ENCODE peak calls at places on chromosome 17, in four cellular contexts. Q is WTC11, F is K562, T is HepG2. W is an unnamed sample.

GRCh38 chr17:49223517-49224197 is 6.9 kb downstream of the PHOSPHO1 start:
- DNase-seq in T (no peak), Q (peak), F (peak), W (no peak)

GRCh38 chr17:64707077-64707591 is 45.0 kb upstream of the SMURF2 start:
- DNase-seq in T (peak), Q (peak), F (no peak), W (no peak)

GRCh38 chr17:43319293-43320124 is 79.3 kb upstream of the ARL4D start:
- DNase-seq in T (no peak), Q (no peak), F (no peak), W (no peak)

GRCh38 chr17:50545306-50545705 is 1.7 kb upstream of the SPATA20 start:
- DNase-seq in T (no peak), F (no peak), Q (no peak), W (no peak)

GRCh38 chr17:410674-411401 is 58.2 kb upstream of the RPH3AL start:
- DNase-seq in F (peak), T (no peak), Q (no peak), W (no peak)

GRCh38 chr17:29073520-29073919 is 30.6 kb downstream of the PIPOX start:
- DNase-seq in T (no peak), Q (no peak), F (no peak), W (no peak)

GRCh38 chr17:14214271-14214670 is 22.4 kb downstream of the CDRT15 start:
- DNase-seq in F (no peak), Q (no peak), T (no peak), W (no peak)

GRCh38 chr17:72397687-72398086 is 276.9 kb downstream of the SOX9 start:
- DNase-seq in T (no peak), F (no peak), Q (no peak), W (no peak)

GRCh38 chr17:279776-280175 is 72.8 kb downstream of the RPH3AL start:
- DNase-seq in T (no peak), F (no peak), Q (no peak), W (no peak)

GRCh38 chr17:77449908-77450741 is 309.4 kb downstream of the SEC14L1 start:
- DNase-seq in Q (peak), T (peak), F (peak), W (no peak)

GRCh38 chr17:17059301-17059890 is 17.1 kb downstream of the MPRIP start:
- DNase-seq in F (no peak), Q (peak), T (no peak), W (no peak)

GRCh38 chr17:6648181-6648580 is 3.2 kb downstream of the MED31 start:
- DNase-seq in Q (no peak), T (peak), F (no peak), W (no peak)

GRCh38 chr17:38852771-38853291 is 690 bp downstream of the RPL23 start:
- DNase-seq in Q (no peak), F (peak), T (no peak), W (no peak)

GRCh38 chr17:26731005-26731921 is 562.7 kb upstream of the WSB1 start:
- DNase-seq in T (no peak), Q (no peak), F (no peak), W (no peak)

GRCh38 chr17:62188713-62189112 is 123.6 kb upstream of the MED13 start:
- DNase-seq in Q (no peak), F (no peak), T (peak), W (no peak)

GRCh38 chr17:80063815-80064585 is 27.6 kb downstream of the CCDC40 start:
- DNase-seq in F (peak), T (peak), Q (no peak), W (no peak)

GRCh38 chr17:8057691-8058114 is 18.8 kb downstream of the ALOX15B start:
- DNase-seq in F (peak), T (peak), Q (peak), W (peak)

GRCh38 chr17:73879987-73880386 is 235.7 kb upstream of the SDK2 start:
- DNase-seq in Q (no peak), T (no peak), F (no peak), W (no peak)

GRCh38 chr17:1298616-1299015 is 19.2 kb downstream of the TRARG1 start:
- DNase-seq in Q (peak), T (no peak), F (peak), W (no peak)

GRCh38 chr17:13228711-13229110 is 210.9 kb upstream of the ELAC2 start:
- DNase-seq in Q (no peak), F (no peak), T (no peak), W (no peak)

GRCh38 chr17:75570034-75570676 is 17.4 kb upstream of the MYO15B start:
- DNase-seq in F (no peak), Q (no peak), T (no peak), W (no peak)

GRCh38 chr17:63701477-63702222 is 1.7 kb upstream of the LIMD2 start:
- DNase-seq in Q (no peak), T (no peak), F (peak), W (no peak)
- TF ChIP-seq CREM in Q (no peak), T (no peak), F (no peak), W (no peak)

GRCh38 chr17:83076930-83077329 is 2.5 kb upstream of the METRNL start:
- DNase-seq in F (no peak), T (no peak), Q (no peak), W (no peak)
- TF ChIP-seq CREM in F (no peak), T (no peak), Q (no peak), W (no peak)

GRCh38 chr17:40331743-40332641 is 23.0 kb downstream of the RARA start:
- DNase-seq in Q (no peak), T (no peak), F (no peak), W (no peak)
- TF ChIP-seq CREM in Q (no peak), T (no peak), F (no peak), W (no peak)

DNA sequence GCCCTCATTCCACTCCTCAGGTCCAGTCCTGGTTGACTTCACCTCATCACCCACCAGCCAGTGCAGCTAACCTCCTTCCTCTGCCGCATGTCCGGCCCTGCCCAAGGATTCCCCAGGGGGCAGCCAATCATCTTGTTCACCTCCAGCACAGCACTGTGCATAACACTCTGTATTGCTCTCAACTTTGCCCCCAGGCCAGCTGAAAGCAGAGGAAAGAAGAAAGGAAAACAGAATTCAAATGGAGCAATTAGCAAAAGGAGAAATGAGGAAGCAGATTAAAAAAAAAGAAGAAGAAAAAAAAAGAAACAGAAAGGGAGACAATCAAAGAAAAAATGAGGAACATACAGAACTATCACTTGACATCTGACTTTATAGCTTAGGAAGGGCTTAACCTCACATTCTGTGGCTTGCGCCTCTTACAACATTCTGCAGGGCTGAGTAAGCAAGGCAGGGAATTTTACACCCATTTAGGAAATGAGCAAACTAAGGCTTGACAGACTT is 26.1 kb downstream of the GAS7 start:
- DNase-seq in T (no peak), Q (no peak), F (no peak), W (no peak)
- TF ChIP-seq CREM in T (no peak), Q (no peak), F (no peak), W (no peak)

GRCh38 chr17:34580685-34581445 is 1.5 kb downstream of the TMEM132E start:
- DNase-seq in Q (peak), T (no peak), F (peak), W (no peak)

GRCh38 chr17:34579017-34579946 is at the start of gene TMEM132E:
- DNase-seq in F (no peak), T (no peak), Q (peak), W (no peak)

GRCh38 chr17:34581446-34582184 is 2.2 kb downstream of the TMEM132E start:
- DNase-seq in F (no peak), Q (no peak), T (no peak), W (no peak)

GRCh38 chr17:34578656-34579016 is 746 bp upstream of the TMEM132E start:
- DNase-seq in Q (no peak), F (no peak), T (no peak), W (no peak)

DNA sequence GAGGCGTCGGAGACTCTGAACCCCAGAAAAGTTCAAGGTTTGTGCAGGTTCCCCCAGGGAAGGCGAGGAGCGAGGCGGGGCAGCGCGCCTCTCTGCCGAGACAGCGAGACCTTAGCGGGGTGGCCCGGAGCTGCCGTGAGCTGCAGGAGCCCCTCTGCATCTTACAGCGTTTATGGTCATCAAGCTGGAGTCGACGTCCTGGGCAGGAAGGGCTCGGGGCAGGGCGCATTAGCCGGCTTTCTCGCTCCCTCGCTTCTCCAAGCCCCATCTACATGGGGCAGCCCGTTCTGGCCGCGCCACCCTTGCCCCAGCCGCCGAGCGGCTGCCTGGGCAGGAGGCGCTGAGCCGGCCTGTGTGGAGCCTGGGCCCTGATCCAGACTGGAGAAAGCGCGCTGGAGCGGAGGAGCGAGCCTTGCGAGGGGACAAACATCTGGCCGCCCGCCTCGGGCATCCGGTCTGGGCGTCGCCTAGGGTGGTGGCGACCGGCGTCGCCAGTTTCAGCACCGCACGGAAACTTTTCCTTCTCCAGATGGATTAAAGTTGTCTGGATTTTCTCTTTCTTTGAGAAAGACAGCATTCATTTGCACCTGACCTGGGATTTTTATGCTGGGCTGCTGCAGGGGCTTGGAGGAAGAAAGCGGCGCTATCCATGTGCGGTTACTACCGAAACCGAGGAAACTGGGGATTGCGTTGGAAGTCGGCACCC is 750 bp downstream of the TMEM132E start:
- DNase-seq in T (no peak), Q (peak), F (no peak), W (no peak)
- TF ChIP-seq CREM in T (no peak), Q (no peak), F (no peak), W (no peak)

GRCh38 chr17:81251091-81251942 is 12.2 kb downstream of the NDUFAF8 start:
- DNase-seq in T (no peak), Q (no peak), F (no peak), W (no peak)

GRCh38 chr17:81248649-81249048 is 9.5 kb downstream of the NDUFAF8 start:
- DNase-seq in F (no peak), Q (no peak), T (no peak), W (no peak)

GRCh38 chr17:81250286-81251090 is 11.4 kb downstream of the NDUFAF8 start:
- DNase-seq in T (no peak), F (no peak), Q (no peak), W (no peak)

GRCh38 chr17:81247339-81247990 is 8.3 kb downstream of the NDUFAF8 start:
- DNase-seq in T (no peak), Q (no peak), F (no peak), W (no peak)

DNA sequence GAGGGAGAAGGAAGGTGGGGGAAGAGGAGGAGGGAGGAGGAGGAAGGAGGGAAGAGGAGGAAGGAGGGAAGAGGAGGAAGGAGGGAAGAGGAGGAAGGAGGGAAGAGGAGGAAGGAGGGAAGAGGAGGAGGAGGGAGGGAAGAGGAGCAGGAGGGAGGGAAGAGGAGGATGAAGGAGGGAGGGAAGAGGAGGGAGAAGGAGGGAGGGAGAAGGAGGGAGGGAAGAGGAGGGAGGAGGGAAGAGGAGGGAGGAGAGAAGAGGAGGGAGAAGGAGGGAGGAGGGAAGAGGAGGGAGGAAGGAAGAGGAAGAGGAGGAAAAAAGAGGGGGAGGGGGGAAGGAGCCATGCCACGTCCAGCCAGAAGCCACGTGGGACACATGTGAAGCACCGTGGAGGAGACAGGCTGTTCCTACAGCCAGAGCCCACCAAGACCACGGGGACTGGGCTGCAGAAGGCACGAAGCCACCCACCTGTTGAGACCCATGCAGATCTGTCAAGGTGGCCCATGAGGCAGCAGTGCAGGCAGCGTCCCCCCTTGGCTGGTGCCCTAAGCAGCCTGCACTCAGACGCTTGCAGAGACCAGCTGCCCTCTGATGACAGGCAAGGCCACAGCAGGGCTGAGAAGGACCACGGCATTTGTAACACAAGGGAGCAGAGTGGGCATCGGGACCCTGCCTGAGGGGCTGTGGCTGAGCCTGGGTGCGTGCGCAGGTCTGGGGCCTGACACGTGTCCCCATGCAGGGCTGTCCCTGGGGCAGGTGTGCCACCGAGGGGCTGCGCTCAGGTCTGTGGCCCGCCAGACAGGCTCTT is 10.3 kb downstream of the NDUFAF8 start:
- DNase-seq in F (no peak), Q (no peak), T (peak), W (no peak)
- TF ChIP-seq CREM in F (no peak), Q (no peak), T (no peak), W (no peak)

W was measured in GM12878.